ENCODE peak calls at places on chromosomes 6 and 20, in four cellular contexts. S is endothelial cell of umbilical vein, Z is body of pancreas, W is caudate nucleus. N is an unnamed sample.

GRCh38 chr20:45822863-45823262 is 4.2 kb downstream of the TNNC2 start:
- DNase-seq in Z (peak), S (no peak), W (no peak), N (peak)

GRCh38 chr20:7692478-7692877 is 247.8 kb downstream of the HAO1 start:
- DNase-seq in S (no peak), Z (no peak), W (no peak), N (no peak)

GRCh38 chr6:103085801-103086200 is 1692.3 kb downstream of the GRIK2 start:
- DNase-seq in W (no peak), Z (no peak), S (no peak), N (no peak)

GRCh38 chr6:15770347-15771143 is 107.7 kb upstream of the DTNBP1 start:
- DNase-seq in Z (no peak), W (no peak), S (no peak), N (no peak)

GRCh38 chr6:142927904-142928303 is 17.1 kb downstream of the HIVEP2 start:
- DNase-seq in S (no peak), W (no peak), Z (no peak), N (no peak)

GRCh38 chr6:151961809-151962208 is 154.3 kb downstream of the ESR1 start:
- DNase-seq in W (no peak), Z (no peak), S (no peak), N (no peak)

GRCh38 chr20:13788167-13788834 is 3.5 kb downstream of the NDUFAF5 start:
- DNase-seq in S (peak), Z (peak), W (peak), N (peak)

GRCh38 chr20:3621111-3621510 is 42.1 kb downstream of the GFRA4 start:
- DNase-seq in Z (no peak), W (no peak), S (no peak), N (no peak)

GRCh38 chr6:167700199-167700598 is 126.5 kb upstream of the AFDN start:
- DNase-seq in S (no peak), Z (no peak), W (no peak), N (no peak)

GRCh38 chr6:146905313-146905712 is 298.9 kb upstream of the STXBP5 start:
- DNase-seq in W (no peak), S (peak), Z (peak), N (peak)

GRCh38 chr20:52049001-52049731 is 142.4 kb downstream of the ZFP64 start:
- DNase-seq in S (peak), Z (no peak), W (no peak), N (no peak)

GRCh38 chr6:125793280-125793679 is 2.5 kb downstream of the NCOA7 start:
- DNase-seq in W (peak), S (peak), Z (no peak), N (no peak)

GRCh38 chr20:2301164-2301622 is 5.4 kb downstream of the TGM3 start:
- DNase-seq in Z (peak), W (peak), S (no peak), N (peak)

GRCh38 chr6:38375341-38375740 is 264.4 kb downstream of the BTBD9 start:
- DNase-seq in S (no peak), Z (no peak), W (no peak), N (no peak)

GRCh38 chr20:33013701-33014326 is 6.3 kb downstream of the BPIFB2 start:
- DNase-seq in Z (no peak), W (no peak), S (no peak), N (no peak)

GRCh38 chr6:110629153-110629552 is 152.7 kb upstream of the SLC22A16 start:
- DNase-seq in W (no peak), Z (no peak), S (no peak), N (no peak)

GRCh38 chr6:90256698-90257485 is 39.8 kb downstream of the BACH2 start:
- DNase-seq in Z (no peak), S (peak), W (no peak), N (no peak)

GRCh38 chr6:98633886-98634285 is 200.5 kb upstream of the POU3F2 start:
- DNase-seq in Z (no peak), W (no peak), S (no peak), N (no peak)

GRCh38 chr6:169101981-169102380 is 151.7 kb downstream of the THBS2 start:
- DNase-seq in S (no peak), W (no peak), Z (no peak), N (no peak)

GRCh38 chr6:130696806-130697205 is 130.4 kb upstream of the SMLR1 start:
- DNase-seq in S (no peak), W (no peak), Z (no peak), N (no peak)

GRCh38 chr6:62974452-62974851 is 236.8 kb upstream of the FKBP1C start:
- DNase-seq in Z (no peak), W (no peak), S (no peak), N (no peak)

GRCh38 chr6:18081025-18081668 is 41.3 kb downstream of the NHLRC1 start:
- DNase-seq in S (no peak), Z (no peak), W (no peak), N (no peak)

GRCh38 chr6:108597601-108598315 is 37.0 kb downstream of the FOXO3 start:
- DNase-seq in S (peak), W (no peak), Z (no peak), N (no peak)

GRCh38 chr6:54586251-54586650 is 260.3 kb upstream of the FAM83B start:
- DNase-seq in W (no peak), S (peak), Z (no peak), N (no peak)

GRCh38 chr20:1721687-1722512 is 64.3 kb upstream of the SIRPG start:
- DNase-seq in W (no peak), Z (no peak), S (no peak), N (no peak)

GRCh38 chr6:118804091-118804490 is 89.9 kb upstream of the ASF1A start:
- DNase-seq in W (no peak), Z (no peak), S (no peak), N (no peak)

GRCh38 chr6:41560440-41561192 is 14.4 kb downstream of the FOXP4 start:
- DNase-seq in S (peak), W (no peak), Z (peak), N (peak)

GRCh38 chr20:9332783-9333482 is 181.5 kb upstream of the LAMP5 start:
- DNase-seq in S (no peak), W (no peak), Z (no peak), N (no peak)

GRCh38 chr6:84652356-84653026 is 111.9 kb downstream of the TBX18 start:
- DNase-seq in Z (no peak), S (peak), W (no peak), N (no peak)

GRCh38 chr6:103587722-103588121 is 1272.0 kb downstream of the HACE1 start:
- DNase-seq in S (no peak), W (no peak), Z (no peak), N (no peak)

GRCh38 chr6:142816024-142816423 is 129.0 kb downstream of the HIVEP2 start:
- DNase-seq in Z (no peak), W (no peak), S (no peak), N (no peak)

GRCh38 chr20:4597215-4597614 is 124.5 kb upstream of the PRND start:
- DNase-seq in S (no peak), W (no peak), Z (no peak), N (no peak)

GRCh38 chr20:5933802-5934436 is 16.4 kb downstream of the TRMT6 start:
- DNase-seq in S (peak), W (no peak), Z (peak), N (no peak)

GRCh38 chr6:112560651-112561050 is 213.5 kb downstream of the RFPL4B start:
- DNase-seq in S (no peak), Z (no peak), W (no peak), N (no peak)

GRCh38 chr6:33095681-33096080 is 19.9 kb downstream of the HLA-DPB1 start:
- DNase-seq in Z (no peak), W (no peak), S (no peak), N (no peak)

GRCh38 chr6:70394518-70395300 is 18.6 kb upstream of the FAM135A start:
- DNase-seq in Z (peak), S (no peak), W (no peak), N (no peak)

DNA sequence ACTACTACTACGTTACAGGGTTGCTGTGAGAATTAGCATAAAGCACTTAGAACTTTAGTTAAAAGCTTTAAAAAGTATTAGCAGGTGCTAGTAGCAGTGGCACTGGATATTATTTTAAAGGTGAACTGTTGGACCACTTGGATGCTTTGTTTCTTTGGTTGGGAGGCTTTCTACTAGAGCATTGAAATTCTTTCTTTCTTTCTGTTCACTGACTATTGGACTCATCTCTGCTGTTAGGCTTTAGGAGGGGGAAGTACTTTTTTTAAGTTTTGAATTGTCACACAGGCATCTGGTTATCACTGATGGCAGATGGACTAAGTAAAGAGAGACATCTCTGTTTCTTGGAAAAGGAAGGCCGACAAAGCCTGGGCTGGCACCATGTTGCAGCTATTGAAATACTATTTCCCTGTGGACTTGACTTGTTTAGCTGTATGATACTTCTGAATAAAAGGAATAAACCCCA is 4.8 kb downstream of the TBPL1 start:
- DNase-seq in S (no peak), W (no peak), Z (no peak), N (no peak)
- H3K27ac ChIP-seq in S (no peak), W (no peak), Z (no peak), N (no peak)

GRCh38 chr6:82030761-82031160 is 216.8 kb downstream of the IBTK start:
- DNase-seq in Z (no peak), W (no peak), S (peak), N (no peak)
- H3K27ac ChIP-seq in Z (no peak), W (no peak), S (no peak), N (no peak)

GRCh38 chr6:29976253-29976587 is 33.9 kb downstream of the HLA-A start:
- DNase-seq in S (no peak), W (no peak), Z (no peak), N (no peak)
- H3K27ac ChIP-seq in S (peak), W (peak), Z (peak), N (peak)

GRCh38 chr6:35487653-35488516 is 9.0 kb downstream of the TEAD3 start:
- DNase-seq in Z (peak), W (no peak), S (no peak), N (no peak)

GRCh38 chr6:35489995-35490791 is 6.7 kb downstream of the TEAD3 start:
- DNase-seq in S (no peak), W (peak), Z (peak), N (peak)

GRCh38 chr6:35490821-35491557 is 5.9 kb downstream of the TEAD3 start:
- DNase-seq in Z (no peak), S (no peak), W (no peak), N (no peak)

GRCh38 chr6:35488517-35488862 is 8.4 kb downstream of the TEAD3 start:
- DNase-seq in S (no peak), W (no peak), Z (no peak), N (no peak)

DNA sequence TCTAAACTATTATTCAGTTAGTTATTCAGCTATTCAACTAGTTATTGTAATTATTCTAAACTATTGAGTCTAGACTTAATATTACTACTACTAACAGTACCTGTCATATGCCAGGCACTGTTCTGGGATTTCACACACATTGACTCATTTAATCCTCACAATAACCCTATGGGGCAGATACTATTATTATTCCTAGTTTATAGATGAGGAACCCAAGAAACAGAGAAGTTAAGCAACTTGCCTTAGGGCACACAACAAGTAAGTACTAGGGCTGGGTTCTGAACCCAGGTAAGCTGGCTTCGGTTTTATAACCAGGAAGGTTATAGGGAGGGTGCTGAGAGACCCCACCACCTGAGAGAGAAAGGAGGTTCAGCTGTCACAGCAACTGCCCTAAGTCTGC is 7.8 kb downstream of the TEAD3 start:
- DNase-seq in S (no peak), Z (no peak), W (no peak), N (no peak)
- H3K27ac ChIP-seq in S (no peak), Z (no peak), W (no peak), N (peak)

GRCh38 chr6:43766964-43767461 is 3.0 kb upstream of the VEGFA start:
- DNase-seq in W (no peak), Z (no peak), S (no peak), N (no peak)
- H3K27ac ChIP-seq in W (no peak), Z (peak), S (no peak), N (no peak)

GRCh38 chr6:30705620-30706019 is 11.5 kb downstream of the MDC1 start:
- DNase-seq in Z (no peak), S (no peak), W (no peak), N (peak)
- H3K27ac ChIP-seq in Z (no peak), S (no peak), W (no peak), N (peak)

DNA sequence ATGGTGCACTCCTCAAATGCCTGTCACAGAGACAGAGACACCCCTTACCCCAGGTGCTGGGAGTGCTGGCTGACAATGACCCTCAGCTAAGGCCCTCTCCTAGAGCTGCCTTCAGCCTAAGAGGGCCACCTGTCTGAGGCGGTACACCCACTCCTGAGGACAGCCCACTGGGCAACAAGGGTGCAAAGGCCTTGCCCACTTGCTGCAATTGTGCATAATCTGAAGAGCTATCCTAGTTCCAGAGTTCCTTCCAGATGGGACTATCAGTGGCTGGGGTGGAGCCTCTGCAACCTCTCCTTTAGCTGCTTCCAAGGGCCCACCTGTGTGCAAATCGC is 87.6 kb downstream of the PREX1 start:
- DNase-seq in S (no peak), W (no peak), Z (no peak), N (no peak)
- H3K27ac ChIP-seq in S (no peak), W (no peak), Z (no peak), N (no peak)

GRCh38 chr6:25477006-25477590 is 174.9 kb upstream of the SCGN start:
- DNase-seq in Z (no peak), W (no peak), S (no peak), N (no peak)
- H3K27ac ChIP-seq in Z (no peak), W (no peak), S (no peak), N (no peak)